ENCODE peak calls at places on chromosome 22, in four cellular contexts. A is ovary, O is GM23248, U is uterus. Q is an unnamed sample.

GRCh38 chr22:42742940-42743339 is 22.3 kb upstream of the A4GALT start:
- DNase-seq in A (no peak), O (peak; percentile 57), U (peak; percentile 40), Q (no peak)

GRCh38 chr22:23163665-23164064 is 16.6 kb upstream of the BCR start:
- DNase-seq in A (peak; percentile 78), O (peak; percentile 26), U (peak; percentile 46), Q (no peak)

GRCh38 chr22:44030702-44031082 is 6.6 kb downstream of the PARVB start:
- DNase-seq in A (no peak), O (no peak), U (no peak), Q (no peak)

GRCh38 chr22:24181996-24182560 is 791 bp downstream of the SUSD2 start:
- DNase-seq in A (peak; percentile 17), O (no peak), U (no peak), Q (no peak)

GRCh38 chr22:19180740-19181410 is 2.3 kb upstream of the SLC25A1 start:
- DNase-seq in A (no peak), O (no peak), U (no peak), Q (no peak)

GRCh38 chr22:19271856-19272535 is 19.5 kb downstream of the CLTCL1 start:
- DNase-seq in A (no peak), O (no peak), U (no peak), Q (no peak)

GRCh38 chr22:43837666-43838065 is 24.6 kb downstream of the SULT4A1 start:
- DNase-seq in A (no peak), O (no peak), U (no peak), Q (no peak)

GRCh38 chr22:27420817-27421361 is 380.7 kb downstream of the MN1 start:
- DNase-seq in A (peak; percentile 86), O (peak; percentile 92), U (peak; percentile 69), Q (peak; percentile 70)

GRCh38 chr22:50118557-50119168 is 28.9 kb downstream of the MOV10L1 start:
- DNase-seq in A (peak; percentile 75), O (peak; percentile 67), U (peak; percentile 77), Q (no peak)

GRCh38 chr22:17847360-17848078 is 73.2 kb upstream of the BID start:
- DNase-seq in A (no peak), O (peak; percentile 7), U (no peak), Q (no peak)

GRCh38 chr22:41697126-41697775 is 2.1 kb upstream of the MEI1 start:
- DNase-seq in A (peak; percentile 94), O (peak; percentile 87), U (peak; percentile 92), Q (peak; percentile 96)

GRCh38 chr22:24379536-24379935 is 47.9 kb upstream of the ADORA2A start:
- DNase-seq in A (no peak), O (peak; percentile 67), U (no peak), Q (no peak)

GRCh38 chr22:32473388-32473952 is 1.1 kb upstream of the FBXO7 start:
- DNase-seq in A (peak; percentile 31), O (peak; percentile 68), U (no peak), Q (no peak)

GRCh38 chr22:20290045-20290392 is 21.9 kb upstream of the RTN4R start:
- DNase-seq in A (no peak), O (no peak), U (no peak), Q (no peak)

GRCh38 chr22:31676700-31677099 is 14.7 kb upstream of the PISD start:
- DNase-seq in A (peak; percentile 94), O (peak; percentile 94), U (peak; percentile 91), Q (peak; percentile 98)

GRCh38 chr22:17234144-17234623 is 14.9 kb upstream of the ADA2 start:
- DNase-seq in A (no peak), O (peak; percentile 25), U (no peak), Q (no peak)

GRCh38 chr22:31926969-31927368 is 17.4 kb upstream of the YWHAH start:
- DNase-seq in A (no peak), O (no peak), U (no peak), Q (no peak)

GRCh38 chr22:25360411-25360810 is 141.0 kb downstream of the CRYBB2 start:
- DNase-seq in A (peak; percentile 8), O (no peak), U (no peak), Q (peak; percentile 23)

GRCh38 chr22:20153945-20154344 is 3.1 kb upstream of the CCDC188 start:
- DNase-seq in A (no peak), O (peak; percentile 47), U (no peak), Q (no peak)

GRCh38 chr22:20237480-20238440 is 30.4 kb downstream of the RTN4R start:
- DNase-seq in A (peak; percentile 57), O (no peak), U (no peak), Q (no peak)

GRCh38 chr22:26918236-26918635 is 260.8 kb downstream of the MIAT start:
- DNase-seq in A (no peak), O (no peak), U (no peak), Q (no peak)

GRCh38 chr22:20463324-20464095 is 25.9 kb upstream of the SCARF2 start:
- DNase-seq in A (no peak), O (no peak), U (no peak), Q (peak; percentile 19)

GRCh38 chr22:24807284-24807950 is 1.4 kb downstream of the SGSM1 start:
- DNase-seq in A (peak; percentile 24), O (no peak), U (peak; percentile 22), Q (no peak)

GRCh38 chr22:49197986-49198704 is 629.5 kb downstream of the BRD1 start:
- DNase-seq in A (no peak), O (no peak), U (peak; percentile 3), Q (peak; percentile 44)

DNA sequence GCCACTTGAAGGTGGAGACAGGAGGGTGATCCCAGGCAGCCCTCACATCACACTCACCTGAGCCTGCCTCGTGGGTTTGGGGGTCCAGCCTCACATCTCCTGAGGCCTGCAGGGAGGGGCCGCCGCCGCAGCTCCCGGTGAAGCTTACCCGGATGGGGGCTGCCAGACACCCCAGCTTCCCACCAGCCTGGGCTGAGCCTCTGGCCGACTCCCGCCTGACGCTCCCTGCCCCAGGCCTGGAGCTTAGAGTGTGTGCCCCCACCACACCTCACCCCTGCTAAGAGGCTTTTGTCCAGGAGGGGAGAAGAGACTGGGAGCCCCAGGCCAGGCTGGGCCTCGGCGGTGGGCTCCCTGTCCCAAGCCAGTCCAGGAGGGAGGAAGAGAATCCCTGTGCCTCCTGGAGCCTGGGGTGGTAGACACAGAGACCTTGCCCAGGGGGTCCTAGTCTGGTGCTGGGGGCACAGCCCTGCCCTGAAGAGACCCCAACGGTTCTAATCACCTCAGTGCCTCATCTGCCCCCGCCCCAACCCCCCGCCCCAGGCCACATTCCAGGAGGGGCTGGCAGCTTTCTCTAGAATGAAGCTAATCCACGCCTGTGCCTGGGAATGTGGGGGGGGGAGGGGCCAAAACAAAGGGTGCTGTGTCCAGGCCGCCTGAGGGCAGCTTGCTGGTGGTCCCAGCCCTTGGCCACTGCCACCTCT is at the start of gene SLC16A8:
- DNase-seq in A (no peak), O (no peak), U (no peak), Q (no peak)
- H3K4me3 ChIP-seq in A (no peak within 1 kb of the TSS), O (no peak within 1 kb of the TSS), U (no peak within 1 kb of the TSS), Q (no peak within 1 kb of the TSS)

GRCh38 chr22:45932066-45932465 is 44.9 kb downstream of the WNT7B start:
- DNase-seq in A (no peak), O (peak; percentile 66), U (no peak), Q (no peak)

GRCh38 chr22:45931042-45931441 is 45.9 kb downstream of the WNT7B start:
- DNase-seq in A (no peak), O (no peak), U (no peak), Q (no peak)

GRCh38 chr22:45928726-45929359 is 48.1 kb downstream of the WNT7B start:
- DNase-seq in A (no peak), O (no peak), U (no peak), Q (no peak)

GRCh38 chr22:45929649-45930048 is 47.3 kb downstream of the WNT7B start:
- DNase-seq in A (no peak), O (no peak), U (no peak), Q (no peak)

DNA sequence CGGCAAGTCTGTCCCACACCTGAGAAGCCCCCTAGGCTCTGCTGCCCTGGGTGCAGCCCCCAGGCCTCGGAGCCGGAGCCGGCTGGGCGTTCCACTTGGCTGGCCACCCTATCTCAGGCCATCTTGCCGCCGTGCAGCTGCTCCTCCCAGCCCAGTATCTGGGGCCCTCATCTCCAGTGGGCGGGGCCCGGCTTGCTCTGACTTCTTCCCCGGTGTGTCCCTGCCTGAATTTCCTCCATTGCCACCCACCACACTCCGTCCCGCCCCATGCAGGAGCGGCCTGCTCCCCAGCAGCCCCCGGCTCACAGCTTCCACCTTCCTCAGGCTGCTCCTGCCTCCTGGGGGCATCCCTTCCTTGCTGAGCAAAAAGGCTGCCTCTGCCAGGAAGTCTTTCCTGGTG is 46.6 kb downstream of the WNT7B start:
- DNase-seq in A (no peak), O (no peak), U (no peak), Q (no peak)
- H3K4me1 ChIP-seq in A (no peaks in the 10 kb centered on the region), O (peaks cover 10% of the 10 kb centered on the region), U (no peaks in the 10 kb centered on the region), Q (no peaks in the 10 kb centered on the region)

DNA sequence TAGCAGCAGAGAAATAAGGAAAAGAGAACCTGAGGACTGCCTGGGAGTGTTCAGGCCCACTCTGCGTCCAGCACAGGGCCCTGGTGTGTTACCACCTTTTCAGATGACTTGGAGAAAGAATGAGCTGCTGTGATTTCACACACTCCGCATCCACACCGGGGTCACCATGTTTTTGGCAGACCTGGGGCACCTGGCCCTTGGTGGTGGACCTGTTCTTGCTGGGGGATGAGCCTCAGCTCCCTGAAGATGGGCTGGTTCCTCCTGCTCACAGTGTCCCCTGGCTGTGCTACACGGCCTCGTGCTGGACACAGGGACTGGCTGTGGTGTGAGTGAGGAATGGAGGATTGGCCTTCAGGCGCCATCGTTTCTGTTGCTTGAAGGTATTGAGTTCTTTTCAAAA is 1381.4 kb downstream of the TBC1D22A start:
- DNase-seq in A (no peak), O (no peak), U (no peak), Q (no peak)
- H3K27me3 ChIP-seq in A (no peaks in the 10 kb centered on the region), O (no peaks in the 10 kb centered on the region), U (no peaks in the 10 kb centered on the region), Q (no peaks in the 10 kb centered on the region)

DNA sequence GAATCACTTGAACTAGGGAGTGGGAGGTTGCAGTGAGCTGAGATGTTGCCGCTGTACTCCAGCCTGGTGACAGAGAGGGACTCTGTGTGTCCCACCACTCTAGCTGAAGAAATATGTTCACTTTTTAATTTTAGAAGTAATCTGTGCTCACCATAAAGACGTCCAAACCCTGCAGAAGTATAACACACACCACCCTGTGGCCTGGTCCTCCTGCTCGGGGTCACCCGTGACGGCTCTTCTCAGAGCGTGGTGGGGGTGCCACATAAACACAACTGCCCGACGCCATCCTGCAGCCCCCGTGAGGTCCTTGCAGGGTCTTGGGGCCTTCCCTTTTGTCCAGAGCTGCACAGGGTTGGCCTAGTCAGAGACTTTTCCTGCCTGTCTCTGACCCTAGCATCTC is 8.8 kb downstream of the PPIL2 start:
- DNase-seq in A (no peak), O (no peak), U (no peak), Q (no peak)
- H3K4me3 ChIP-seq in A (no peak overlapping the region), O (no peak overlapping the region), U (no peak overlapping the region), Q (no peak overlapping the region)

GRCh38 chr22:30305906-30306628 is 16.8 kb upstream of the CASTOR1 start:
- DNase-seq in A (no peak), O (peak; percentile 30), U (no peak), Q (no peak)

GRCh38 chr22:30306629-30307016 is 17.3 kb upstream of the CASTOR1 start:
- DNase-seq in A (no peak), O (no peak), U (no peak), Q (no peak)

GRCh38 chr22:30308096-30308495 is 18.6 kb downstream of the TBC1D10A start:
- DNase-seq in A (no peak), O (no peak), U (no peak), Q (no peak)

GRCh38 chr22:30308518-30309230 is 18.1 kb downstream of the TBC1D10A start:
- DNase-seq in A (no peak), O (peak; percentile 63), U (peak; percentile 48), Q (no peak)

GRCh38 chr22:30307026-30307574 is 17.8 kb upstream of the CASTOR1 start:
- DNase-seq in A (no peak), O (no peak), U (no peak), Q (no peak)
- H3K4me1 ChIP-seq in A (peaks cover 50% of the 10 kb centered on the region), O (peaks cover 61% of the 10 kb centered on the region), U (peaks cover 39% of the 10 kb centered on the region), Q (peaks cover 99% of the 10 kb centered on the region)

GRCh38 chr22:47221840-47222615 is 459.6 kb downstream of the TBC1D22A start:
- DNase-seq in A (no peak), O (no peak), U (no peak), Q (no peak)
- H3K27me3 ChIP-seq in A (no peaks in the 10 kb centered on the region), O (peaks cover 10% of the 10 kb centered on the region), U (no peaks in the 10 kb centered on the region), Q (no peaks in the 10 kb centered on the region)

GRCh38 chr22:40289991-40290459 is 56.3 kb upstream of the ADSL start:
- DNase-seq in A (no peak), O (no peak), U (no peak), Q (no peak)
- H3K4me3 ChIP-seq in A (no peak overlapping the region), O (no peak overlapping the region), U (no peak overlapping the region), Q (no peak overlapping the region)

Q was measured in upper lobe of right lung.